ENCODE peak calls at places on chromosomes 13 and 19, in nine cellular contexts. D, U, I, E, A, G, N, L and C are unnamed samples.

GRCh38 chr13:27004389-27004788 is 167.2 kb downstream of the USP12 start:
- DNase-seq in D (no peak), U (no peak), A (peak), N (no peak), G (no peak), I (no peak), L (no peak), E (no peak), C (no peak)

GRCh38 chr19:19606021-19606420 is 12.5 kb downstream of the PBX4 start:
- DNase-seq in D (no peak), G (peak), A (no peak), I (no peak), N (no peak), U (peak), L (no peak), E (no peak), C (no peak)

GRCh38 chr19:49119411-49120324 is at the start of gene PPFIA3:
- DNase-seq in E (peak), A (peak), N (peak), G (no peak), I (peak), U (no peak), L (peak), D (no peak), C (no peak)

GRCh38 chr13:76887070-76887563 is 912 bp upstream of the KCTD12 start:
- DNase-seq in N (peak), D (no peak), G (no peak), L (peak), E (peak), A (no peak), U (no peak), I (peak), C (no peak)

GRCh38 chr19:2546128-2547032 is 70.5 kb downstream of the GADD45B start:
- DNase-seq in L (peak), D (peak), A (peak), G (no peak), E (peak), U (peak), I (peak), N (no peak), C (no peak)

GRCh38 chr19:47421844-47422395 is 2.6 kb upstream of the MEIS3 start:
- DNase-seq in N (no peak), D (no peak), L (no peak), U (no peak), A (no peak), I (no peak), E (no peak), G (peak), C (no peak)

GRCh38 chr19:16497042-16497441 is 848 bp downstream of the C19orf44 start:
- DNase-seq in L (no peak), E (no peak), N (no peak), D (no peak), I (no peak), U (no peak), G (no peak), A (no peak), C (no peak)

GRCh38 chr19:35379992-35380391 is 9.1 kb downstream of the GPR42 start:
- DNase-seq in E (no peak), A (no peak), I (no peak), L (no peak), U (no peak), N (no peak), G (no peak), D (peak), C (no peak)

GRCh38 chr13:109479991-109480696 is 306.2 kb downstream of the IRS2 start:
- DNase-seq in L (no peak), I (no peak), U (no peak), D (no peak), N (no peak), A (peak), G (no peak), E (no peak), C (no peak)

GRCh38 chr19:32702010-32702409 is 10.4 kb downstream of the NUDT19 start:
- DNase-seq in E (no peak), L (no peak), A (no peak), I (no peak), N (no peak), U (no peak), G (no peak), D (no peak), C (no peak)

GRCh38 chr19:5694952-5695648 is 5.0 kb downstream of the RPL36 start:
- DNase-seq in G (no peak), E (no peak), L (no peak), U (no peak), N (no peak), D (no peak), A (no peak), I (no peak), C (no peak)

GRCh38 chr13:58838615-58839014 is 1207.1 kb downstream of the PCDH17 start:
- DNase-seq in A (no peak), U (no peak), E (no peak), I (no peak), D (no peak), G (no peak), N (no peak), L (no peak), C (no peak)

GRCh38 chr13:36082806-36083205 is 48.4 kb downstream of the DCLK1 start:
- DNase-seq in A (no peak), E (no peak), D (no peak), G (no peak), L (no peak), I (no peak), N (no peak), U (no peak), C (no peak)

GRCh38 chr13:97339019-97339988 is 94.7 kb upstream of the RAP2A start:
- DNase-seq in D (no peak), A (peak), I (no peak), G (no peak), N (no peak), L (peak), U (no peak), E (no peak), C (no peak)

GRCh38 chr13:98216135-98216565 is 39.1 kb upstream of the RNF113B start:
- DNase-seq in E (peak), N (no peak), A (peak), D (no peak), G (no peak), I (no peak), L (peak), U (no peak), C (no peak)

GRCh38 chr13:41099986-41100385 is 32.6 kb downstream of the KBTBD6 start:
- DNase-seq in N (no peak), A (no peak), I (no peak), D (no peak), G (no peak), L (no peak), U (no peak), E (no peak), C (no peak)

GRCh38 chr13:66424417-66424816 is 805.7 kb downstream of the PCDH9 start:
- DNase-seq in D (no peak), G (no peak), U (no peak), I (no peak), L (no peak), A (no peak), N (no peak), E (no peak), C (no peak)

GRCh38 chr13:19670147-19670546 is 36.7 kb downstream of the MPHOSPH8 start:
- DNase-seq in D (no peak), G (no peak), N (no peak), A (no peak), U (no peak), L (no peak), E (no peak), I (no peak), C (no peak)

GRCh38 chr13:92896842-92897241 is 329.8 kb upstream of the GPC6 start:
- DNase-seq in A (peak), U (no peak), N (no peak), G (no peak), I (no peak), D (no peak), L (no peak), E (no peak), C (no peak)

GRCh38 chr19:47377208-47377701 is 28.1 kb downstream of the DHX34 start:
- DNase-seq in U (peak), L (peak), E (peak), I (no peak), N (no peak), A (no peak), G (no peak), D (no peak), C (no peak)

GRCh38 chr19:15432018-15432494 is 13.3 kb upstream of the AKAP8L start:
- DNase-seq in D (no peak), E (no peak), L (no peak), A (no peak), I (no peak), N (no peak), G (peak), U (no peak), C (peak)

GRCh38 chr19:22530042-22530441 is 104.1 kb upstream of the ZNF492 start:
- DNase-seq in U (peak), E (no peak), N (no peak), L (no peak), G (no peak), D (no peak), A (no peak), I (no peak), C (no peak)

GRCh38 chr13:30618186-30618937 is 642 bp downstream of the USPL1 start:
- DNase-seq in I (no peak), G (peak), A (no peak), U (peak), N (no peak), L (no peak), E (peak), D (no peak), C (no peak)

GRCh38 chr13:52695856-52696255 is 43.2 kb downstream of the SUGT1 start:
- DNase-seq in I (no peak), U (peak), G (peak), A (peak), E (no peak), D (no peak), N (no peak), L (no peak), C (peak)

GRCh38 chr19:46133101-46133627 is 8.7 kb upstream of the IGFL3 start:
- DNase-seq in N (peak), G (no peak), E (peak), A (peak), I (peak), U (peak), D (peak), L (peak), C (no peak)

GRCh38 chr19:30069535-30070197 is 127.6 kb downstream of the URI1 start:
- DNase-seq in L (no peak), U (no peak), I (no peak), D (no peak), E (no peak), N (no peak), A (no peak), G (no peak), C (no peak)

GRCh38 chr19:12293771-12294307 is 844 bp downstream of the ZNF44 start:
- DNase-seq in N (peak), L (peak), A (peak), G (peak), E (peak), U (peak), I (peak), D (no peak), C (peak)

GRCh38 chr13:110645750-110646149 is 30.4 kb downstream of the NAXD start:
- DNase-seq in G (no peak), N (no peak), I (no peak), L (no peak), D (no peak), E (no peak), A (no peak), U (no peak), C (no peak)

GRCh38 chr13:51148952-51149573 is 38.0 kb upstream of the C13orf42 start:
- DNase-seq in N (peak), L (peak), I (peak), E (peak), A (peak), U (peak), G (peak), D (no peak), C (no peak)

GRCh38 chr13:20399515-20399914 is 126.1 kb downstream of the CRYL1 start:
- DNase-seq in U (no peak), N (no peak), D (no peak), I (no peak), E (no peak), L (no peak), G (no peak), A (no peak), C (no peak)

DNA sequence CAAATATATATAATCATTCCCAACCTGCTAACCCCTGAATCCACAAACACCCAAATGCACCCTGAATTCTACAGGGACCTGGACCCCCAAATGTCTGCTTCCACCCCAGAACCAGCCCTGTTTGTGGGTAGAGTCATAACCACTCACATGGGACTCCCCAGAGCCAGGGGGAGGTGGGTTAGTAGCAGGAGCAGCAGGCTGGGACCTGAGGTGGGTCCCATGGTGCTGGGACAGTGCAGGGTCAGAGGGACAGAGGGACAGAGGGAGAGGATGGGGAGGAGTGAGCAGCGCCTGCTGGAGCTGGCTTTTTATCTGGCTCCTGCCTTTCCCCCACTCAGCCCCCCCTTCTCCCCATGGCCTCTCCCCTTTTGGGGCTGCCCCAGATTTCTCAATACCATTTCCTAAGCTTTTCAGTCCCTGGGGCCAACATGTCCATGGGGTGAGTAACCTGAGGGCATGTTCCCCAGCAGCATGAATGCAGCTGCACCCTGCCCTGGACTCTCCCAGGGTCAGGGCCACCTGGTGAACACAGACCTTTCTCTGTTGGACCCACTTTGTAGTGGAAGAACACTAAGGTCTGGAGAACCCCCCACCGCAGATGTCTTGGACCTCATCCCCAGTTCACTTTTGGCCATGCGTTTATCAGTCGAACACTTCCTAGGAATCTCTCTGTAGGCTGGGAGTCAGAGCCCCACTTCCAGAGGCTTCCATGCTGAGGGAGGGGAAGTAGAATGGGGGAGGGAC is at the start of gene C3:
- DNase-seq in D (peak), A (no peak), U (peak), E (no peak), G (no peak), I (no peak), L (peak), N (no peak), C (no peak)
- TF ChIP-seq CTCF in D (no peak), A (no peak), U (no peak), E (no peak), G (no peak), I (no peak), L (no peak), N (no peak), C (no peak)

GRCh38 chr19:33819875-33820781 is 23.5 kb downstream of the KCTD15 start:
- DNase-seq in I (peak), U (peak), L (peak), N (peak), D (no peak), E (peak), G (peak), A (peak), C (peak)
- TF ChIP-seq CTCF in I (no peak), U (no peak), L (no peak), N (no peak), D (no peak), E (no peak), G (no peak), A (no peak), C (no peak)

DNA sequence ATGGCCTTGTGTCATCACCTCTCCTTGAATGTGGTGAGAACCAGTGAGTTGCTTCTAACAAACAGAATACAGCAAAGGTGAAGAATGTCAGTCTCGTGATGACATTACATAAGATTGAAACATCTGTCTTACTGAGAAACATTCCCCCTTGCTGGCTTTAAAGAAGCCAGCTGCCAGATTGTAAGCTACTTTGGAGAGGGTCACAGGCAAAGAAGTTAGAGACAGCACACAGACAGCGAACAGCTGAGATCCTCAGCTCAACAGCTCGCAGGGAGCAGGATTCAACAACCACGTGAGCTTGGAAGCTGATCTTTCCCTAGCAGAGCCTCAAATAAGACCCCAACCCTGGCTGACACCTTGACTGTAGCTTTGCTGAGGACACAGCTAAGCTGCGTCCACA is 367.9 kb downstream of the LIG4 start:
- DNase-seq in N (no peak), L (no peak), A (no peak), U (no peak), I (no peak), D (no peak), E (no peak), G (no peak), C (no peak)
- TF ChIP-seq CTCF in N (no peak), L (no peak), A (no peak), U (no peak), I (no peak), D (no peak), E (no peak), G (no peak), C (no peak)

DNA sequence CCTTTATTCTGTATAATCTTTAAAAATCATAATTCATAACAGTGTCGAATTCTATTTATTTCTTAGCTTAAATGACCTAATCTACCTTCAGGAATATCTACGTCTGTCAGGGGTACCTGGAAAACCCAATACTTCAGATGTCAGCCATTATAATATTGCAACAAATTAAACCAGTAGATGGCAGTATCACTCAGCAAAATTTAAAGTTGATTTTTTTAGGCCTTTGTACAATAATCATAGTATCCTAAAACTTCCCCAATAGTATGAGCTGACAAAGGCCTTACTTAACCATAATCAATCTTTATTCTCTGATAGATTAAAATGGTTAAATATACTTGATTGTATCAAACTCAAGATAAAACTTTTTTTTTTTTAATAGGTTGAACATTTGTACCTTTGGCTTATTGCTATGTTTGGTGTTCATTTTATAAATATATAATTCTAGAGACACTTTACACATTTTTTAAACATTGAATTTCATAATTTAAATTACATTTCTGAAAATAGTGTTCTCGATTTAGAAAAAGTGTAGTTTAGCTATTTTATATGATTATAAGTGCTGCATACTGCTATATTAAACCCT is 830.2 kb upstream of the SPRY2 start:
- DNase-seq in A (no peak), U (peak), N (no peak), E (no peak), L (no peak), I (no peak), G (no peak), D (no peak), C (no peak)
- TF ChIP-seq CTCF in A (peak), U (no peak), N (peak), E (peak), L (peak), I (peak), G (peak), D (no peak), C (no peak)

GRCh38 chr19:50357178-50358100 is 8.0 kb downstream of the NAPSA start:
- DNase-seq in G (peak), I (peak), N (peak), L (peak), E (peak), U (peak), D (peak), A (peak), C (peak)

GRCh38 chr19:50361290-50362029 is 4.0 kb downstream of the NAPSA start:
- DNase-seq in A (no peak), I (peak), E (no peak), N (no peak), G (peak), U (no peak), D (no peak), L (no peak), C (peak)

GRCh38 chr19:50362030-50362412 is 3.4 kb downstream of the NAPSA start:
- DNase-seq in U (no peak), G (peak), D (no peak), A (no peak), I (no peak), L (no peak), E (no peak), N (no peak), C (no peak)

GRCh38 chr19:50358483-50359431 is 6.7 kb downstream of the NAPSA start:
- DNase-seq in E (peak), U (no peak), G (peak), L (peak), N (no peak), A (no peak), D (no peak), I (no peak), C (peak)

DNA sequence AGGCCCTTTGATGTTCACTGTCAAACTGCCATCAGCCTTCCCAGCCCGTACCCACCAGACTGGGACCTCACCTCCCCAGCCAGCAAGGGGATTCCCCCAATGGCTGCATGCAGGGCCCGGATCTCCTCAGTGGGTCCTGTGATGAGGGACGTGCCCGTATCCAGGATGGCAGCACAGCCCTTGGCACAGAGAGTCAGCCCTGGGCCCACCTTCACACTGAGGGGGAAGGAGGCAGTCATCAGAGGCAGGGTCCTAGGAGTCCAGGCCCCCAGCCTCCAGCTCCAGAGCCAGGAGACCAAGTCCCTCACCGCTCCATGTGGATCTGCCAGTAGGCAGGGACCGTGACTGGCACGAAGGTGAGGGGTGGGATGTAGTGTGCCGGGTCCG is 6.0 kb downstream of the NAPSA start:
- DNase-seq in N (no peak), G (no peak), A (no peak), E (no peak), I (no peak), U (no peak), L (no peak), D (no peak), C (no peak)
- TF ChIP-seq CTCF in N (no peak), G (no peak), A (no peak), E (no peak), I (no peak), U (no peak), L (no peak), D (no peak), C (no peak)

DNA sequence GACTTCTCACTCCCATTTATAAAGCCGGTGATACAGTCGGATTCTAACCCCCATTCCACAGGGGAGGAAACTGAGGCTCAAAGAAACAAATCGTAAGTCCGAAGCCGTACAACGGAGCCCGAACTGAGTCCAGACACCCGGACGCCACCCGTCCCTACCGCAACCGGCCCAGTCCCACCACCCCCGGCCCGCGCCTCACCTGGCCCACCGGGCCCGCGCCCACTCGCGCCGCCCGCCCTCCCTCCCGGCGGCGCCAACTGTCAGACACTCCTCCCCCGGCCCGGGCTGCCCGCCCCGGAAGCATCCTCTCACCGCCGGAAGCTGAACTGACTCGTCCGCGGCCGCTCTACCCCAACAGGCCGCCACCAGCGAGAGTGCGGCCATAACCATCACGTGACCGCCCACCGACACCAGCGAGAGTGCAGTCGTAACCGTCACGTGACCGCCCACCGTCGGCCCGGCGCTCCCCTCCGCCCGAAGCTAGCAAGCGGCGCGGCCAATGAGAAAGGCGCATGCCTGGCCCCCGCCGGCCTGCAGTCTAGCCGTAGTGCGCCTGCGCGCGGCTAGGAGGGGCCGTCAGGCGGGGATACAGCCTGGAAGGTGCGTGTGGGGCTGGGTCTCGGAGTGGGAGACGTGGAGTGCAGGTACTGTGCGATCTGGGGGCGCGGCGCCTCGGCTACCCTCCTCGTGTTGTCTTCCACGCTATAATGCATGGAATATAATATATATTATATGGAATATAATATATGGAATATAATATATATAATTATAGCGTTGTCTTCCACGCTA is at the start of the genes C19orf47 and PLD3:
- DNase-seq in I (peak), G (peak), U (peak), D (peak), A (peak), E (peak), N (peak), L (peak), C (peak)
- TF ChIP-seq CTCF in I (no peak), G (no peak), U (no peak), D (no peak), A (no peak), E (peak), N (no peak), L (no peak), C (peak)

GRCh38 chr19:17938092-17938845 is 5.5 kb downstream of the CCDC124 start:
- DNase-seq in U (peak), G (peak), N (peak), D (no peak), A (peak), I (peak), E (peak), L (peak), C (peak)
- TF ChIP-seq CTCF in U (peak), G (peak), N (peak), D (peak), A (peak), I (peak), E (peak), L (peak), C (peak)